ENCODE peak calls at places on chromosomes 11 and 22, in five cellular contexts. One of them, this sample, is unnamed.

GRCh38 chr11:67195971-67196418 is 70.3 kb upstream of the GRK2 start:
- DNase-seq in right cardiac atrium: no peak
- DNase-seq in AG08396: no peak
- DNase-seq in retina: no peak
- DNase-seq in Right ventricle myocardium inferior: no peak
- DNase-seq in this sample: no peak

GRCh38 chr11:117876049-117876340 is 463 bp downstream of the FXYD6 start:
- DNase-seq in right cardiac atrium: no peak
- DNase-seq in AG08396: no peak
- DNase-seq in retina: no peak
- DNase-seq in Right ventricle myocardium inferior: no peak
- DNase-seq in this sample: no peak

GRCh38 chr22:50035976-50036375 is 22.1 kb downstream of the TTLL8 start:
- DNase-seq in right cardiac atrium: no peak
- DNase-seq in AG08396: no peak
- DNase-seq in retina: no peak
- DNase-seq in Right ventricle myocardium inferior: peak; percentile 55
- DNase-seq in this sample: no peak

GRCh38 chr11:18748766-18749375 is 22.9 kb upstream of the IGSF22 start:
- DNase-seq in right cardiac atrium: no peak
- DNase-seq in AG08396: no peak
- DNase-seq in retina: no peak
- DNase-seq in Right ventricle myocardium inferior: no peak
- DNase-seq in this sample: no peak

GRCh38 chr11:120527111-120527748 is 15.7 kb downstream of the GRIK4 start:
- DNase-seq in right cardiac atrium: peak; percentile 73
- DNase-seq in AG08396: peak; percentile 78
- DNase-seq in retina: peak; percentile 77
- DNase-seq in Right ventricle myocardium inferior: peak; percentile 83
- DNase-seq in this sample: peak; percentile 71

GRCh38 chr11:1757861-1758610 is 5.7 kb downstream of the CTSD start:
- DNase-seq in right cardiac atrium: peak; percentile 69
- DNase-seq in AG08396: no peak
- DNase-seq in retina: no peak
- DNase-seq in Right ventricle myocardium inferior: peak; percentile 76
- DNase-seq in this sample: no peak

GRCh38 chr11:71537537-71537936 is 288 bp upstream of the KRTAP5-8 start:
- DNase-seq in right cardiac atrium: no peak
- DNase-seq in AG08396: no peak
- DNase-seq in retina: no peak
- DNase-seq in Right ventricle myocardium inferior: no peak
- DNase-seq in this sample: no peak

GRCh38 chr22:44892803-44893730 is 116.7 kb downstream of the PHF21B start:
- DNase-seq in right cardiac atrium: no peak
- DNase-seq in AG08396: no peak
- DNase-seq in retina: no peak
- DNase-seq in Right ventricle myocardium inferior: no peak
- DNase-seq in this sample: no peak

GRCh38 chr11:3046190-3046589 is 11.0 kb downstream of the CARS1 start:
- DNase-seq in right cardiac atrium: no peak
- DNase-seq in AG08396: no peak
- DNase-seq in retina: no peak
- DNase-seq in Right ventricle myocardium inferior: no peak
- DNase-seq in this sample: no peak

GRCh38 chr11:124899376-124900145 is 1.9 kb upstream of the ROBO4 start:
- DNase-seq in right cardiac atrium: no peak
- DNase-seq in AG08396: no peak
- DNase-seq in retina: no peak
- DNase-seq in Right ventricle myocardium inferior: no peak
- DNase-seq in this sample: no peak

GRCh38 chr11:10674991-10675440 is 18.5 kb downstream of the IRAG1 start:
- DNase-seq in right cardiac atrium: peak; percentile 87
- DNase-seq in AG08396: no peak
- DNase-seq in retina: no peak
- DNase-seq in Right ventricle myocardium inferior: peak; percentile 71
- DNase-seq in this sample: no peak

GRCh38 chr11:21927628-21928027 is 265.3 kb upstream of the ANO5 start:
- DNase-seq in right cardiac atrium: no peak
- DNase-seq in AG08396: no peak
- DNase-seq in retina: no peak
- DNase-seq in Right ventricle myocardium inferior: no peak
- DNase-seq in this sample: no peak

GRCh38 chr11:66112640-66113098 is 42.6 kb downstream of the PACS1 start:
- DNase-seq in right cardiac atrium: peak; percentile 72
- DNase-seq in AG08396: peak; percentile 28
- DNase-seq in retina: no peak
- DNase-seq in Right ventricle myocardium inferior: no peak
- DNase-seq in this sample: no peak

GRCh38 chr11:30919389-30920172 is 333.4 kb upstream of the MPPED2 start:
- DNase-seq in right cardiac atrium: no peak
- DNase-seq in AG08396: peak; percentile 8
- DNase-seq in retina: no peak
- DNase-seq in Right ventricle myocardium inferior: no peak
- DNase-seq in this sample: no peak

GRCh38 chr11:119854521-119854920 is 125.5 kb upstream of the NECTIN1 start:
- DNase-seq in right cardiac atrium: no peak
- DNase-seq in AG08396: no peak
- DNase-seq in retina: no peak
- DNase-seq in Right ventricle myocardium inferior: no peak
- DNase-seq in this sample: no peak

GRCh38 chr11:94245121-94245520 is 59.3 kb upstream of the IZUMO1R start:
- DNase-seq in right cardiac atrium: no peak
- DNase-seq in AG08396: no peak
- DNase-seq in retina: no peak
- DNase-seq in Right ventricle myocardium inferior: no peak
- DNase-seq in this sample: no peak

GRCh38 chr11:87028688-87029087 is 9.0 kb upstream of the TMEM135 start:
- DNase-seq in right cardiac atrium: no peak
- DNase-seq in AG08396: no peak
- DNase-seq in retina: no peak
- DNase-seq in Right ventricle myocardium inferior: no peak
- DNase-seq in this sample: no peak

GRCh38 chr22:32103648-32104326 is 55.3 kb downstream of the C22orf42 start:
- DNase-seq in right cardiac atrium: no peak
- DNase-seq in AG08396: no peak
- DNase-seq in retina: no peak
- DNase-seq in Right ventricle myocardium inferior: no peak
- DNase-seq in this sample: no peak

GRCh38 chr11:61083601-61084147 is 18.6 kb upstream of the CD5 start:
- DNase-seq in right cardiac atrium: no peak
- DNase-seq in AG08396: no peak
- DNase-seq in retina: no peak
- DNase-seq in Right ventricle myocardium inferior: no peak
- DNase-seq in this sample: no peak

GRCh38 chr22:50710886-50711285 is 27.1 kb upstream of the ACR start:
- DNase-seq in right cardiac atrium: peak; percentile 9
- DNase-seq in AG08396: no peak
- DNase-seq in retina: no peak
- DNase-seq in Right ventricle myocardium inferior: peak; percentile 25
- DNase-seq in this sample: no peak

GRCh38 chr22:31179345-31179744 is 19.4 kb downstream of the RNF185 start:
- DNase-seq in right cardiac atrium: no peak
- DNase-seq in AG08396: peak; percentile 32
- DNase-seq in retina: no peak
- DNase-seq in Right ventricle myocardium inferior: no peak
- DNase-seq in this sample: no peak

GRCh38 chr11:5929571-5929970 is 12.5 kb upstream of the OR56A3 start:
- DNase-seq in right cardiac atrium: no peak
- DNase-seq in AG08396: no peak
- DNase-seq in retina: no peak
- DNase-seq in Right ventricle myocardium inferior: no peak
- DNase-seq in this sample: no peak